ENCODE peak calls at places on chromosomes 16 and 17, in four cellular contexts. V, P, R and Y are unnamed samples.
A peak's percentile ranks its signal among the peaks of the same experiment; 100 is the strongest.

GRCh38 chr16:67236551-67237395 is 9.8 kb downstream of the TMEM208 start:
- DNase-seq in R (peak; percentile 96), P (peak; percentile 46), V (peak; percentile 84), Y (no peak)

GRCh38 chr17:17494499-17495447 is 1.4 kb downstream of the RASD1 start:
- DNase-seq in R (no peak), V (peak; percentile 81), P (peak; percentile 64), Y (no peak)

GRCh38 chr16:51753382-51753781 is 602.3 kb upstream of the SALL1 start:
- DNase-seq in V (no peak), R (no peak), P (no peak), Y (no peak)

GRCh38 chr16:81581107-81581506 is 136.5 kb downstream of the CMIP start:
- DNase-seq in R (peak; percentile 60), P (no peak), V (no peak), Y (no peak)

GRCh38 chr16:56677474-56677873 is 4.8 kb upstream of the MT1X start:
- DNase-seq in V (no peak), P (no peak), R (no peak), Y (no peak)

GRCh38 chr17:16923097-16923903 is 48.6 kb downstream of the TNFRSF13B start:
- DNase-seq in V (no peak), P (no peak), R (no peak), Y (no peak)

GRCh38 chr17:48510761-48511604 is 19.8 kb downstream of the HOXB1 start:
- DNase-seq in P (no peak), V (peak; percentile 80), R (no peak), Y (no peak)

GRCh38 chr16:8655184-8655717 is 19.2 kb upstream of the ABAT start:
- DNase-seq in P (no peak), R (no peak), V (peak; percentile 48), Y (no peak)

GRCh38 chr17:31494259-31495048 is 103.0 kb downstream of the RAB11FIP4 start:
- DNase-seq in P (no peak), R (no peak), V (no peak), Y (no peak)